ENCODE peak calls at places on chromosome 16, in ten cellular contexts. U is dermis blood vessel endothelial cell; B is ovary; N is NCI-H1105; E is lower leg skin; S is gastrocnemius medialis; R is bronchial epithelial cell; V is stimulated activated CD4-positive, alpha-beta T cell treated with anti-CD3 and anti-CD28 coated beads, Interleukin-4, amount 100 ng/mL, for 1 hour; J is GM19239; P is tibial artery. T is an unnamed sample.

GRCh38 chr16:87047221-87048037 is 269.8 kb downstream of the C16orf95 start:
- DNase-seq in U (peak; percentile 15), B (no peak), N (peak; percentile 70), E (no peak), S (no peak), R (no peak), V (no peak), J (no peak), P (no peak), T (no peak)

GRCh38 chr16:49811630-49812334 is 44.1 kb downstream of the ZNF423 start:
- DNase-seq in U (no peak), B (no peak), N (no peak), E (no peak), S (peak; percentile 52), R (no peak), V (no peak), J (no peak), P (no peak), T (peak; percentile 68)

GRCh38 chr16:84775262-84775810 is 44.4 kb upstream of the CRISPLD2 start:
- DNase-seq in U (no peak), B (no peak), N (no peak), E (no peak), S (no peak), R (no peak), V (no peak), J (no peak), P (no peak), T (no peak)

GRCh38 chr16:66911112-66911511 is 7.6 kb downstream of the CDH16 start:
- DNase-seq in U (no peak), B (no peak), N (no peak), E (no peak), S (no peak), R (peak; percentile 82), V (no peak), J (no peak), P (no peak), T (peak; percentile 39)

GRCh38 chr16:55703003-55704001 is 47.5 kb downstream of the SLC6A2 start:
- DNase-seq in U (peak; percentile 87), B (no peak), N (peak; percentile 76), E (peak; percentile 36), S (no peak), R (peak; percentile 60), V (no peak), J (peak; percentile 19), P (no peak), T (no peak)

GRCh38 chr16:84041421-84041820 is 1.2 kb downstream of the SLC38A8 start:
- DNase-seq in U (no peak), B (no peak), N (no peak), E (no peak), S (no peak), R (no peak), V (no peak), J (no peak), P (no peak), T (no peak)

GRCh38 chr16:23496826-23497542 is 13.3 kb downstream of the GGA2 start:
- DNase-seq in U (peak; percentile 71), B (peak; percentile 51), N (no peak), E (peak; percentile 68), S (peak; percentile 24), R (peak; percentile 76), V (no peak), J (no peak), P (peak; percentile 36), T (peak; percentile 25)

GRCh38 chr16:66251406-66252160 is 114.9 kb upstream of the CDH5 start:
- DNase-seq in U (no peak), B (no peak), N (no peak), E (no peak), S (no peak), R (no peak), V (no peak), J (no peak), P (no peak), T (no peak)

GRCh38 chr16:67995423-67995822 is 3.9 kb downstream of the DPEP2 start:
- DNase-seq in U (no peak), B (no peak), N (no peak), E (no peak), S (no peak), R (peak; percentile 26), V (no peak), J (no peak), P (no peak), T (no peak)

GRCh38 chr16:8832383-8833100 is 34.9 kb downstream of the PMM2 start:
- DNase-seq in U (no peak), B (no peak), N (no peak), E (no peak), S (no peak), R (no peak), V (no peak), J (no peak), P (no peak), T (no peak)

GRCh38 chr16:89395150-89396142 is 94.9 kb downstream of the ANKRD11 start:
- DNase-seq in U (peak; percentile 47), B (peak; percentile 95), N (no peak), E (peak; percentile 88), S (peak; percentile 83), R (peak; percentile 93), V (no peak), J (no peak), P (peak; percentile 93), T (peak; percentile 85)

GRCh38 chr16:53156516-53156915 is 101.7 kb downstream of the CHD9 start:
- DNase-seq in U (no peak), B (no peak), N (no peak), E (no peak), S (no peak), R (no peak), V (no peak), J (no peak), P (no peak), T (no peak)

GRCh38 chr16:73062640-73063283 is 14.8 kb upstream of the ZFHX3 start:
- DNase-seq in U (no peak), B (no peak), N (no peak), E (no peak), S (no peak), R (no peak), V (no peak), J (no peak), P (no peak), T (no peak)

T was measured in psoas muscle.